ENCODE peak calls at places on chromosome 19, in six cellular contexts. One of them, this sample, is unnamed.

GRCh38 chr19:47735131-47735530 is 10.2 kb upstream of the NOP53 start:
- DNase-seq in activated CD4-positive, alpha-beta T cell treated with anti-CD3 and anti-CD28 coated beads for 48 hours: no peak
- DNase-seq in NCI-H1105: no peak
- DNase-seq in fibroblast of pulmonary artery: no peak
- DNase-seq in cerebellar nuclear complex: no peak
- DNase-seq in cardiac septum: no peak
- DNase-seq in this sample: no peak

GRCh38 chr19:48530044-48530720 is 18.5 kb upstream of the LMTK3 start:
- DNase-seq in fibroblast of pulmonary artery: no peak
- DNase-seq in activated CD4-positive, alpha-beta T cell treated with anti-CD3 and anti-CD28 coated beads for 48 hours: no peak
- DNase-seq in NCI-H1105: no peak
- DNase-seq in cardiac septum: no peak
- DNase-seq in cerebellar nuclear complex: no peak
- DNase-seq in this sample: no peak

GRCh38 chr19:30608471-30608870 is 236.3 kb downstream of the ZNF536 start:
- DNase-seq in cerebellar nuclear complex: no peak
- DNase-seq in activated CD4-positive, alpha-beta T cell treated with anti-CD3 and anti-CD28 coated beads for 48 hours: no peak
- DNase-seq in cardiac septum: no peak
- DNase-seq in fibroblast of pulmonary artery: no peak
- DNase-seq in NCI-H1105: no peak
- DNase-seq in this sample: no peak

GRCh38 chr19:12748489-12748888 is 3.1 kb upstream of the BEST2 start:
- DNase-seq in fibroblast of pulmonary artery: no peak
- DNase-seq in activated CD4-positive, alpha-beta T cell treated with anti-CD3 and anti-CD28 coated beads for 48 hours: no peak
- DNase-seq in cardiac septum: no peak
- DNase-seq in NCI-H1105: no peak
- DNase-seq in cerebellar nuclear complex: no peak
- DNase-seq in this sample: no peak

GRCh38 chr19:49468746-49469447 is 5.1 kb upstream of the FLT3LG start:
- DNase-seq in cardiac septum: peak
- DNase-seq in cerebellar nuclear complex: no peak
- DNase-seq in activated CD4-positive, alpha-beta T cell treated with anti-CD3 and anti-CD28 coated beads for 48 hours: peak
- DNase-seq in NCI-H1105: no peak
- DNase-seq in fibroblast of pulmonary artery: peak
- DNase-seq in this sample: peak

GRCh38 chr19:31667106-31667505 is 317.9 kb upstream of the TSHZ3 start:
- DNase-seq in cerebellar nuclear complex: no peak
- DNase-seq in cardiac septum: no peak
- DNase-seq in activated CD4-positive, alpha-beta T cell treated with anti-CD3 and anti-CD28 coated beads for 48 hours: no peak
- DNase-seq in NCI-H1105: no peak
- DNase-seq in fibroblast of pulmonary artery: no peak
- DNase-seq in this sample: no peak

GRCh38 chr19:5547881-5548280 is 19.9 kb downstream of the TINCR start:
- DNase-seq in cardiac septum: no peak
- DNase-seq in NCI-H1105: no peak
- DNase-seq in cerebellar nuclear complex: no peak
- DNase-seq in fibroblast of pulmonary artery: peak
- DNase-seq in activated CD4-positive, alpha-beta T cell treated with anti-CD3 and anti-CD28 coated beads for 48 hours: peak
- DNase-seq in this sample: peak

GRCh38 chr19:38736036-38736412 is 8.2 kb downstream of the CAPN12 start:
- DNase-seq in activated CD4-positive, alpha-beta T cell treated with anti-CD3 and anti-CD28 coated beads for 48 hours: peak
- DNase-seq in NCI-H1105: no peak
- DNase-seq in cerebellar nuclear complex: no peak
- DNase-seq in fibroblast of pulmonary artery: no peak
- DNase-seq in cardiac septum: no peak
- DNase-seq in this sample: peak

GRCh38 chr19:13986348-13986904 is 19.7 kb downstream of the RFX1 start:
- DNase-seq in cardiac septum: peak
- DNase-seq in activated CD4-positive, alpha-beta T cell treated with anti-CD3 and anti-CD28 coated beads for 48 hours: peak
- DNase-seq in NCI-H1105: no peak
- DNase-seq in cerebellar nuclear complex: peak
- DNase-seq in fibroblast of pulmonary artery: peak
- DNase-seq in this sample: peak

GRCh38 chr19:38429055-38429810 is 3.2 kb upstream of the RASGRP4 start:
- DNase-seq in activated CD4-positive, alpha-beta T cell treated with anti-CD3 and anti-CD28 coated beads for 48 hours: peak
- DNase-seq in NCI-H1105: no peak
- DNase-seq in cerebellar nuclear complex: no peak
- DNase-seq in fibroblast of pulmonary artery: no peak
- DNase-seq in cardiac septum: no peak
- DNase-seq in this sample: no peak

GRCh38 chr19:387777-388176 is 21.2 kb downstream of the C2CD4C start:
- DNase-seq in activated CD4-positive, alpha-beta T cell treated with anti-CD3 and anti-CD28 coated beads for 48 hours: no peak
- DNase-seq in fibroblast of pulmonary artery: no peak
- DNase-seq in cardiac septum: no peak
- DNase-seq in cerebellar nuclear complex: no peak
- DNase-seq in NCI-H1105: no peak
- DNase-seq in this sample: no peak

GRCh38 chr19:49161987-49162386 is 4.4 kb downstream of the TRPM4 start:
- DNase-seq in NCI-H1105: no peak
- DNase-seq in fibroblast of pulmonary artery: no peak
- DNase-seq in cardiac septum: no peak
- DNase-seq in cerebellar nuclear complex: no peak
- DNase-seq in activated CD4-positive, alpha-beta T cell treated with anti-CD3 and anti-CD28 coated beads for 48 hours: no peak
- DNase-seq in this sample: no peak

GRCh38 chr19:3783660-3784584 is 2.3 kb downstream of the MATK start:
- DNase-seq in NCI-H1105: no peak
- DNase-seq in cardiac septum: no peak
- DNase-seq in activated CD4-positive, alpha-beta T cell treated with anti-CD3 and anti-CD28 coated beads for 48 hours: peak
- DNase-seq in fibroblast of pulmonary artery: no peak
- DNase-seq in cerebellar nuclear complex: no peak
- DNase-seq in this sample: no peak

GRCh38 chr19:1811942-1812425 is at the start of gene ATP8B3:
- DNase-seq in fibroblast of pulmonary artery: no peak
- DNase-seq in NCI-H1105: no peak
- DNase-seq in cardiac septum: no peak
- DNase-seq in activated CD4-positive, alpha-beta T cell treated with anti-CD3 and anti-CD28 coated beads for 48 hours: no peak
- DNase-seq in cerebellar nuclear complex: no peak
- DNase-seq in this sample: no peak

GRCh38 chr19:10111405-10111811 is at the start of gene P2RY11:
- DNase-seq in activated CD4-positive, alpha-beta T cell treated with anti-CD3 and anti-CD28 coated beads for 48 hours: peak
- DNase-seq in cardiac septum: no peak
- DNase-seq in fibroblast of pulmonary artery: no peak
- DNase-seq in cerebellar nuclear complex: no peak
- DNase-seq in NCI-H1105: no peak
- DNase-seq in this sample: no peak

GRCh38 chr19:757811-758668 is 7.1 kb downstream of the MISP start:
- DNase-seq in activated CD4-positive, alpha-beta T cell treated with anti-CD3 and anti-CD28 coated beads for 48 hours: no peak
- DNase-seq in fibroblast of pulmonary artery: no peak
- DNase-seq in cardiac septum: no peak
- DNase-seq in cerebellar nuclear complex: no peak
- DNase-seq in NCI-H1105: no peak
- DNase-seq in this sample: no peak

GRCh38 chr19:35247526-35248309 is 1.1 kb upstream of the LSR start:
- DNase-seq in cardiac septum: no peak
- DNase-seq in cerebellar nuclear complex: no peak
- DNase-seq in activated CD4-positive, alpha-beta T cell treated with anti-CD3 and anti-CD28 coated beads for 48 hours: peak
- DNase-seq in fibroblast of pulmonary artery: no peak
- DNase-seq in NCI-H1105: peak
- DNase-seq in this sample: no peak

GRCh38 chr19:18416778-18417249 is 2.4 kb upstream of the SSBP4 start:
- DNase-seq in NCI-H1105: peak
- DNase-seq in cardiac septum: peak
- DNase-seq in fibroblast of pulmonary artery: peak
- DNase-seq in activated CD4-positive, alpha-beta T cell treated with anti-CD3 and anti-CD28 coated beads for 48 hours: peak
- DNase-seq in cerebellar nuclear complex: no peak
- DNase-seq in this sample: peak

GRCh38 chr19:44776402-44777096 is 1.1 kb upstream of the CBLC start:
- DNase-seq in fibroblast of pulmonary artery: no peak
- DNase-seq in NCI-H1105: no peak
- DNase-seq in activated CD4-positive, alpha-beta T cell treated with anti-CD3 and anti-CD28 coated beads for 48 hours: no peak
- DNase-seq in cardiac septum: no peak
- DNase-seq in cerebellar nuclear complex: no peak
- DNase-seq in this sample: no peak

GRCh38 chr19:55579766-55580621 is 654 bp downstream of the ZNF579 start:
- DNase-seq in cerebellar nuclear complex: no peak
- DNase-seq in fibroblast of pulmonary artery: peak
- DNase-seq in NCI-H1105: no peak
- DNase-seq in activated CD4-positive, alpha-beta T cell treated with anti-CD3 and anti-CD28 coated beads for 48 hours: no peak
- DNase-seq in cardiac septum: peak
- DNase-seq in this sample: peak

GRCh38 chr19:6421075-6422014 is 3.3 kb downstream of the KHSRP start:
- DNase-seq in NCI-H1105: no peak
- DNase-seq in cardiac septum: no peak
- DNase-seq in activated CD4-positive, alpha-beta T cell treated with anti-CD3 and anti-CD28 coated beads for 48 hours: no peak
- DNase-seq in cerebellar nuclear complex: no peak
- DNase-seq in fibroblast of pulmonary artery: no peak
- DNase-seq in this sample: no peak

GRCh38 chr19:51727349-51727880 is 3.6 kb upstream of the HAS1 start:
- DNase-seq in activated CD4-positive, alpha-beta T cell treated with anti-CD3 and anti-CD28 coated beads for 48 hours: no peak
- DNase-seq in cerebellar nuclear complex: no peak
- DNase-seq in fibroblast of pulmonary artery: peak
- DNase-seq in cardiac septum: no peak
- DNase-seq in NCI-H1105: no peak
- DNase-seq in this sample: no peak

GRCh38 chr19:29810504-29810871 is 1.3 kb upstream of the CCNE1 start:
- DNase-seq in NCI-H1105: peak
- DNase-seq in cardiac septum: no peak
- DNase-seq in cerebellar nuclear complex: peak
- DNase-seq in fibroblast of pulmonary artery: no peak
- DNase-seq in activated CD4-positive, alpha-beta T cell treated with anti-CD3 and anti-CD28 coated beads for 48 hours: peak
- DNase-seq in this sample: peak

GRCh38 chr19:1050989-1051788 is 11.3 kb downstream of the ABCA7 start:
- DNase-seq in fibroblast of pulmonary artery: no peak
- DNase-seq in NCI-H1105: no peak
- DNase-seq in cerebellar nuclear complex: no peak
- DNase-seq in activated CD4-positive, alpha-beta T cell treated with anti-CD3 and anti-CD28 coated beads for 48 hours: no peak
- DNase-seq in cardiac septum: no peak
- DNase-seq in this sample: no peak

GRCh38 chr19:39563408-39563807 is 23.4 kb upstream of the EID2 start:
- DNase-seq in activated CD4-positive, alpha-beta T cell treated with anti-CD3 and anti-CD28 coated beads for 48 hours: no peak
- DNase-seq in cardiac septum: no peak
- DNase-seq in fibroblast of pulmonary artery: peak
- DNase-seq in NCI-H1105: no peak
- DNase-seq in cerebellar nuclear complex: no peak
- DNase-seq in this sample: no peak

GRCh38 chr19:12838893-12839656 is 760 bp downstream of the MAST1 start:
- DNase-seq in fibroblast of pulmonary artery: no peak
- DNase-seq in activated CD4-positive, alpha-beta T cell treated with anti-CD3 and anti-CD28 coated beads for 48 hours: peak
- DNase-seq in cardiac septum: no peak
- DNase-seq in cerebellar nuclear complex: peak
- DNase-seq in NCI-H1105: no peak
- DNase-seq in this sample: no peak

GRCh38 chr19:57282011-57282636 is 1.8 kb downstream of the ZNF460 start:
- DNase-seq in fibroblast of pulmonary artery: no peak
- DNase-seq in cerebellar nuclear complex: no peak
- DNase-seq in NCI-H1105: no peak
- DNase-seq in cardiac septum: no peak
- DNase-seq in activated CD4-positive, alpha-beta T cell treated with anti-CD3 and anti-CD28 coated beads for 48 hours: peak
- DNase-seq in this sample: no peak

GRCh38 chr19:42290136-42290522 is 11.8 kb upstream of the PRR19 start:
- DNase-seq in NCI-H1105: no peak
- DNase-seq in fibroblast of pulmonary artery: no peak
- DNase-seq in cardiac septum: no peak
- DNase-seq in activated CD4-positive, alpha-beta T cell treated with anti-CD3 and anti-CD28 coated beads for 48 hours: no peak
- DNase-seq in cerebellar nuclear complex: no peak
- DNase-seq in this sample: no peak

GRCh38 chr19:9917322-9917721 is 19.0 kb downstream of the OLFM2 start:
- DNase-seq in cardiac septum: no peak
- DNase-seq in activated CD4-positive, alpha-beta T cell treated with anti-CD3 and anti-CD28 coated beads for 48 hours: no peak
- DNase-seq in cerebellar nuclear complex: no peak
- DNase-seq in fibroblast of pulmonary artery: peak
- DNase-seq in NCI-H1105: no peak
- DNase-seq in this sample: peak

GRCh38 chr19:27935669-27936068 is 1277.3 kb downstream of the UQCRFS1 start:
- DNase-seq in cerebellar nuclear complex: no peak
- DNase-seq in activated CD4-positive, alpha-beta T cell treated with anti-CD3 and anti-CD28 coated beads for 48 hours: no peak
- DNase-seq in cardiac septum: no peak
- DNase-seq in NCI-H1105: no peak
- DNase-seq in fibroblast of pulmonary artery: no peak
- DNase-seq in this sample: no peak

GRCh38 chr19:50050406-50051223 is 24.8 kb downstream of the ZNF473 start:
- DNase-seq in NCI-H1105: peak
- DNase-seq in cardiac septum: peak
- DNase-seq in cerebellar nuclear complex: peak
- DNase-seq in activated CD4-positive, alpha-beta T cell treated with anti-CD3 and anti-CD28 coated beads for 48 hours: peak
- DNase-seq in fibroblast of pulmonary artery: peak
- DNase-seq in this sample: peak

This sample was measured in mesenchymal stem cell.